ENCODE peak calls at places on chromosomes 5 and 9, in nine cellular contexts. M is T-helper 17 cell, Q is fibroblast of mammary gland, N is brain microvascular endothelial cell, Z is T-cell, J is GM23338, C is SW480, B is hepatic stellate cell, Y is T-helper 1 cell. D is an unnamed sample.

GRCh38 chr5:77851229-77852067 is 75.3 kb upstream of the TBCA start:
- DNase-seq in Q (peak), N (no peak), Z (no peak), M (no peak), C (no peak), Y (no peak), J (peak), B (peak), D (no peak)

GRCh38 chr5:33300209-33300742 is 140.5 kb upstream of the TARS1 start:
- DNase-seq in M (no peak), N (no peak), Q (peak), Z (no peak), J (no peak), B (no peak), Y (no peak), C (no peak), D (no peak)

GRCh38 chr9:136244116-136244775 is 1.4 kb downstream of the QSOX2 start:
- DNase-seq in J (no peak), Y (peak), M (no peak), Z (no peak), B (no peak), Q (no peak), N (no peak), C (peak), D (no peak)

GRCh38 chr9:93599571-93600403 is 23.4 kb downstream of the PHF2 start:
- DNase-seq in Q (no peak), N (no peak), M (no peak), B (no peak), Z (no peak), J (peak), Y (no peak), C (peak), D (no peak)

GRCh38 chr5:73763300-73764032 is 137.5 kb downstream of the ARHGEF28 start:
- DNase-seq in C (no peak), Z (no peak), Y (no peak), B (no peak), M (no peak), N (no peak), Q (no peak), J (no peak), D (no peak)

GRCh38 chr5:82167372-82167771 is 110.8 kb downstream of the RPS23 start:
- DNase-seq in Q (no peak), C (no peak), M (no peak), J (no peak), N (no peak), Y (no peak), B (no peak), Z (no peak), D (no peak)

GRCh38 chr9:33447404-33448158 is at the start of gene AQP3:
- DNase-seq in J (peak), N (peak), Z (peak), Y (peak), Q (no peak), M (peak), C (peak), B (peak), D (peak)

GRCh38 chr9:108750656-108751175 is 105.1 kb downstream of the ACTL7B start:
- DNase-seq in Y (no peak), M (no peak), Z (no peak), J (no peak), N (no peak), Q (no peak), C (no peak), B (no peak), D (no peak)

GRCh38 chr5:143921525-143922311 is 109.8 kb downstream of the HMHB1 start:
- DNase-seq in C (no peak), J (no peak), M (no peak), Z (no peak), B (peak), Q (peak), Y (no peak), N (peak), D (no peak)

GRCh38 chr9:129650680-129651235 is 8.8 kb upstream of the ASB6 start:
- DNase-seq in Y (no peak), Q (peak), N (peak), J (no peak), B (no peak), M (no peak), C (no peak), Z (no peak), D (no peak)

GRCh38 chr9:117044241-117044640 is 357.1 kb downstream of the TRIM32 start:
- DNase-seq in M (no peak), Y (no peak), J (peak), Z (no peak), Q (no peak), C (no peak), B (no peak), N (no peak), D (no peak)

GRCh38 chr9:127574089-127574921 is 37.8 kb upstream of the STXBP1 start:
- DNase-seq in Q (peak), J (no peak), M (no peak), C (peak), N (no peak), Z (no peak), Y (no peak), B (no peak), D (peak)

GRCh38 chr5:154683101-154683757 is 71.9 kb upstream of the LARP1 start:
- DNase-seq in J (no peak), B (no peak), M (no peak), Y (no peak), Z (no peak), N (no peak), Q (no peak), C (no peak), D (no peak)

GRCh38 chr5:10351199-10351881 is 2.2 kb upstream of the MARCHF6 start:
- DNase-seq in M (no peak), C (no peak), Z (no peak), Y (no peak), Q (peak), N (peak), J (no peak), B (peak), D (no peak)

GRCh38 chr9:88387035-88387732 is 1.1 kb upstream of the SPIN1 start:
- DNase-seq in J (no peak), N (peak), B (peak), C (no peak), M (no peak), Y (peak), Z (no peak), Q (peak), D (no peak)

GRCh38 chr9:129363216-129363873 is 185.3 kb upstream of the IER5L start:
- DNase-seq in C (no peak), Q (no peak), N (no peak), M (no peak), B (no peak), Y (no peak), Z (no peak), J (no peak), D (no peak)

GRCh38 chr5:154213592-154213991 is 23.1 kb downstream of the GALNT10 start:
- DNase-seq in Z (no peak), N (no peak), C (no peak), B (no peak), Q (no peak), M (no peak), Y (no peak), J (no peak), D (no peak)

GRCh38 chr5:3678801-3679200 is 83.2 kb downstream of the IRX1 start:
- DNase-seq in Y (no peak), Z (no peak), C (no peak), Q (no peak), B (no peak), J (no peak), M (no peak), N (no peak), D (no peak)

GRCh38 chr9:99465231-99465891 is 243.3 kb downstream of the SEC61B start:
- DNase-seq in C (no peak), Y (no peak), Q (no peak), N (no peak), J (no peak), B (no peak), M (no peak), Z (no peak), D (no peak)

GRCh38 chr9:113958556-113958955 is 82.4 kb downstream of the ZNF618 start:
- DNase-seq in Y (no peak), Z (no peak), N (no peak), J (no peak), Q (no peak), M (no peak), B (no peak), C (no peak), D (no peak)

GRCh38 chr9:95981741-95982390 is 106.4 kb downstream of the ERCC6L2 start:
- DNase-seq in Y (peak), M (no peak), Q (no peak), N (no peak), C (no peak), J (no peak), B (no peak), Z (no peak), D (no peak)

GRCh38 chr5:32690153-32690552 is 21.0 kb upstream of the NPR3 start:
- DNase-seq in M (no peak), B (no peak), N (no peak), J (peak), Q (peak), C (no peak), Z (no peak), Y (no peak), D (no peak)

GRCh38 chr5:87113848-87114247 is 153.8 kb upstream of the RASA1 start:
- DNase-seq in M (no peak), Q (peak), C (no peak), B (peak), N (peak), Z (no peak), Y (no peak), J (no peak), D (no peak)

GRCh38 chr5:96146675-96147074 is 185.0 kb upstream of the ELL2 start:
- DNase-seq in J (peak), Z (no peak), N (peak), C (peak), B (peak), Q (peak), Y (no peak), M (no peak), D (no peak)

GRCh38 chr5:27906481-27906880 is 868.1 kb upstream of the CDH9 start:
- DNase-seq in J (peak), B (no peak), Q (no peak), N (no peak), C (no peak), Y (no peak), Z (no peak), M (no peak), D (no peak)

GRCh38 chr5:21802100-21802499 is 1051.0 kb downstream of the CDH12 start:
- DNase-seq in Z (no peak), B (no peak), N (no peak), J (no peak), Q (no peak), C (no peak), M (no peak), Y (no peak), D (no peak)

GRCh38 chr9:90180374-90180773 is 462.2 kb downstream of the DIRAS2 start:
- DNase-seq in Q (no peak), N (no peak), M (no peak), B (no peak), J (no peak), Z (no peak), Y (no peak), C (no peak), D (no peak)

GRCh38 chr5:35004200-35004599 is 43.5 kb downstream of the AGXT2 start:
- DNase-seq in M (no peak), J (peak), C (no peak), Q (no peak), Z (no peak), B (no peak), Y (no peak), N (no peak), D (no peak)

GRCh38 chr5:177491429-177491945 is 5.9 kb downstream of the PDLIM7 start:
- DNase-seq in C (no peak), J (peak), M (no peak), Y (no peak), Z (no peak), B (no peak), Q (peak), N (no peak), D (no peak)

GRCh38 chr5:141349917-141350619 is at the start of gene PCDHGB1:
- DNase-seq in N (peak), Q (peak), M (no peak), C (peak), B (peak), Z (no peak), J (peak), Y (peak), D (no peak)

GRCh38 chr5:150235548-150235895 is 45.7 kb downstream of the SLC6A7 start:
- DNase-seq in Z (no peak), J (no peak), Q (no peak), N (no peak), Y (no peak), M (no peak), C (no peak), B (no peak), D (no peak)

GRCh38 chr9:73869261-73869660 is 627.9 kb upstream of the RORB start:
- DNase-seq in Z (no peak), J (no peak), C (peak), B (no peak), M (no peak), Y (no peak), N (peak), Q (peak), D (peak)

GRCh38 chr5:79259810-79260209 is 23.9 kb downstream of the JMY start:
- DNase-seq in Y (no peak), M (no peak), C (no peak), Q (no peak), B (no peak), Z (no peak), J (no peak), N (no peak), D (no peak)

GRCh38 chr5:31706186-31706585 is 67.3 kb downstream of the PDZD2 start:
- DNase-seq in C (no peak), J (no peak), N (no peak), Q (no peak), M (no peak), Z (no peak), B (no peak), Y (no peak), D (no peak)

GRCh38 chr5:61409568-61409967 is 77.5 kb downstream of the ZSWIM6 start:
- DNase-seq in Y (no peak), N (peak), J (no peak), Q (peak), M (no peak), B (peak), C (peak), Z (no peak), D (no peak)

GRCh38 chr9:99595796-99596195 is 225.9 kb upstream of the NR4A3 start:
- DNase-seq in C (no peak), Z (no peak), N (no peak), J (no peak), Q (no peak), B (no peak), Y (no peak), M (no peak), D (no peak)

GRCh38 chr9:2729003-2729402 is 11.7 kb downstream of the KCNV2 start:
- DNase-seq in N (peak), B (peak), Z (no peak), M (no peak), Q (peak), Y (no peak), C (no peak), J (no peak), D (no peak)